ENCODE peak calls at places on chromosome 1, in four cellular contexts. Y, Q, G and C are unnamed samples.

GRCh38 chr1:175145899-175146298 is 46.7 kb downstream of the KIAA0040 start:
- DNase-seq in Y (no peak), Q (no peak), G (no peak), C (no peak)

GRCh38 chr1:7334475-7335035 is 436.5 kb upstream of the VAMP3 start:
- DNase-seq in Y (no peak), Q (peak), G (peak), C (peak)

GRCh38 chr1:29629401-29629800 is 393.1 kb downstream of the PTPRU start:
- DNase-seq in Y (no peak), Q (no peak), G (no peak), C (no peak)

GRCh38 chr1:115332813-115333608 is 5.0 kb downstream of the NGF start:
- DNase-seq in Y (no peak), Q (no peak), G (peak), C (no peak)

GRCh38 chr1:40788561-40789341 is 5.2 kb downstream of the KCNQ4 start:
- DNase-seq in Y (no peak), Q (no peak), G (no peak), C (no peak)

GRCh38 chr1:88175631-88176226 is 508.3 kb upstream of the PKN2 start:
- DNase-seq in Y (no peak), Q (no peak), G (no peak), C (no peak)

GRCh38 chr1:36664564-36665287 is 182.0 kb upstream of the CSF3R start:
- DNase-seq in Y (no peak), Q (no peak), G (no peak), C (no peak)

GRCh38 chr1:21182181-21182711 is 5.5 kb upstream of the EIF4G3 start:
- DNase-seq in Y (no peak), Q (no peak), G (no peak), C (no peak)

GRCh38 chr1:209704584-209704983 is at the start of gene HSD11B1:
- DNase-seq in Y (no peak), Q (no peak), G (peak), C (no peak)

GRCh38 chr1:25991937-25992688 is 5.8 kb downstream of the PAFAH2 start:
- DNase-seq in Y (no peak), Q (no peak), G (no peak), C (no peak)

GRCh38 chr1:15432327-15432726 is 5.9 kb upstream of the CTRC start:
- DNase-seq in Y (no peak), Q (no peak), G (no peak), C (no peak)

GRCh38 chr1:12546771-12547585 is 71.0 kb downstream of the DHRS3 start:
- DNase-seq in Y (no peak), Q (peak), G (no peak), C (no peak)